ENCODE peak calls at places on chromosomes 11 and 22, in nine cellular contexts. P is AG04450; F is transverse colon; E is IMR-90; Q is AG09309; R is tibial artery; O is effector memory CD4-positive, alpha-beta T cell; N is GM23338; B is pancreas. T is an unnamed sample.

GRCh38 chr11:128964463-128964930 is 21.8 kb upstream of the TP53AIP1 start:
- DNase-seq in B (no peak), F (no peak), Q (no peak), O (no peak), E (no peak), R (no peak), N (no peak), P (no peak), T (peak; percentile 34)

GRCh38 chr11:8913961-8914660 is 3.1 kb downstream of the AKIP1 start:
- DNase-seq in O (no peak), N (peak; percentile 78), E (peak; percentile 39), B (no peak), P (no peak), R (no peak), Q (no peak), F (peak; percentile 22), T (peak; percentile 72)

GRCh38 chr11:20762112-20762511 is 92.7 kb downstream of the NELL1 start:
- DNase-seq in P (no peak), E (no peak), R (no peak), Q (no peak), N (no peak), B (no peak), O (no peak), F (no peak), T (no peak)

GRCh38 chr11:75560644-75561043 is 1.4 kb upstream of the SERPINH1 start:
- DNase-seq in F (no peak), E (peak; percentile 45), Q (no peak), B (no peak), O (no peak), P (no peak), N (no peak), R (no peak), T (no peak)

GRCh38 chr11:59849129-59849528 is 3.8 kb upstream of the CBLIF start:
- DNase-seq in N (no peak), B (peak; percentile 24), P (no peak), E (no peak), Q (no peak), F (peak; percentile 65), R (no peak), O (no peak), T (no peak)

GRCh38 chr11:12723410-12724297 is 49.4 kb downstream of the TEAD1 start:
- DNase-seq in O (no peak), N (peak; percentile 85), B (no peak), R (no peak), Q (no peak), F (peak; percentile 18), E (peak; percentile 45), P (no peak), T (peak; percentile 67)

GRCh38 chr11:130431337-130431773 is 2.9 kb upstream of the ADAMTS8 start:
- DNase-seq in F (peak; percentile 80), P (no peak), R (peak; percentile 85), O (peak; percentile 51), B (peak; percentile 44), Q (no peak), E (peak; percentile 76), N (peak; percentile 96), T (peak; percentile 82)

GRCh38 chr11:69448471-69449284 is 32.8 kb upstream of the LINC01488 start:
- DNase-seq in R (peak; percentile 45), E (no peak), B (no peak), P (no peak), O (no peak), Q (no peak), F (no peak), N (no peak), T (no peak)

GRCh38 chr22:20446383-20446970 is 8.9 kb upstream of the SCARF2 start:
- DNase-seq in P (no peak), B (no peak), E (no peak), F (no peak), N (no peak), R (no peak), O (no peak), Q (no peak), T (no peak)

GRCh38 chr11:73139476-73140198 is 2.5 kb downstream of the FCHSD2 start:
- DNase-seq in N (no peak), E (peak; percentile 49), F (no peak), P (no peak), Q (no peak), B (no peak), R (no peak), O (no peak), T (peak; percentile 70)

GRCh38 chr11:3164138-3164539 is 971 bp downstream of the OSBPL5 start:
- DNase-seq in O (no peak), F (peak; percentile 10), B (no peak), P (no peak), N (no peak), Q (no peak), E (no peak), R (peak; percentile 73), T (no peak)

GRCh38 chr11:128790200-128790599 is 76.9 kb downstream of the KCNJ1 start:
- DNase-seq in B (peak; percentile 31), F (no peak), O (no peak), Q (no peak), P (no peak), R (no peak), N (no peak), E (peak; percentile 70), T (peak; percentile 31)

GRCh38 chr11:76810151-76810853 is 27.1 kb downstream of the TSKU start:
- DNase-seq in E (no peak), N (no peak), Q (no peak), B (no peak), F (peak; percentile 64), O (no peak), R (no peak), P (no peak), T (peak; percentile 60)

GRCh38 chr22:30253205-30253852 is 6.8 kb upstream of the LIF start:
- DNase-seq in F (peak; percentile 82), P (no peak), B (peak; percentile 44), E (peak; percentile 83), O (no peak), N (no peak), Q (no peak), R (peak; percentile 84), T (no peak)

GRCh38 chr11:113884361-113884836 is 9.0 kb upstream of the USP28 start:
- DNase-seq in F (no peak), N (peak; percentile 69), O (no peak), E (peak; percentile 44), B (no peak), P (no peak), R (no peak), Q (no peak), T (peak; percentile 61)

GRCh38 chr22:44697423-44698179 is 4.4 kb upstream of the PRR5 start:
- DNase-seq in Q (no peak), F (peak; percentile 88), E (peak; percentile 65), N (peak; percentile 92), R (peak; percentile 74), P (peak; percentile 27), B (peak; percentile 64), O (peak; percentile 79), T (peak; percentile 68)

GRCh38 chr11:17683378-17684161 is 35.8 kb upstream of the MYOD1 start:
- DNase-seq in P (peak; percentile 10), O (no peak), F (no peak), B (peak; percentile 20), Q (no peak), E (peak; percentile 66), N (no peak), R (no peak), T (peak; percentile 55)

GRCh38 chr11:93291146-93291545 is 39.4 kb upstream of the DEUP1 start:
- DNase-seq in P (no peak), O (no peak), Q (no peak), B (no peak), N (no peak), E (no peak), F (no peak), R (no peak), T (no peak)

GRCh38 chr22:21102659-21103267 is 57.0 kb downstream of the LRRC74B start:
- DNase-seq in N (peak; percentile 96), P (no peak), R (peak; percentile 74), B (peak; percentile 59), Q (no peak), O (peak; percentile 50), E (peak; percentile 37), F (peak; percentile 75), T (peak; percentile 73)

GRCh38 chr11:35359321-35360058 is 59.9 kb downstream of the SLC1A2 start:
- DNase-seq in E (no peak), O (no peak), B (no peak), P (no peak), N (no peak), Q (no peak), F (no peak), R (no peak), T (no peak)
- H3K4me3 ChIP-seq in E (no peak overlapping the region), O (no peak overlapping the region), B (no peak overlapping the region), P (no peak overlapping the region), N (no peak overlapping the region), Q (no peak overlapping the region), F (no peak overlapping the region), R (no peak overlapping the region), T (no peak overlapping the region)

GRCh38 chr22:36201630-36202312 is at the start of gene APOL4:
- DNase-seq in O (no peak), B (peak; percentile 68), Q (no peak), E (no peak), F (peak; percentile 66), P (no peak), R (peak; percentile 78), N (no peak), T (no peak)
- H3K4me3 ChIP-seq in O (no peak within 1 kb of the TSS), B (no peak within 1 kb of the TSS), Q (no peak within 1 kb of the TSS), E (no peak within 1 kb of the TSS), F (no peak within 1 kb of the TSS), P (no peak within 1 kb of the TSS), R (peak within 1 kb of the TSS; percentile 8), N (no peak within 1 kb of the TSS), T (no peak within 1 kb of the TSS)

DNA sequence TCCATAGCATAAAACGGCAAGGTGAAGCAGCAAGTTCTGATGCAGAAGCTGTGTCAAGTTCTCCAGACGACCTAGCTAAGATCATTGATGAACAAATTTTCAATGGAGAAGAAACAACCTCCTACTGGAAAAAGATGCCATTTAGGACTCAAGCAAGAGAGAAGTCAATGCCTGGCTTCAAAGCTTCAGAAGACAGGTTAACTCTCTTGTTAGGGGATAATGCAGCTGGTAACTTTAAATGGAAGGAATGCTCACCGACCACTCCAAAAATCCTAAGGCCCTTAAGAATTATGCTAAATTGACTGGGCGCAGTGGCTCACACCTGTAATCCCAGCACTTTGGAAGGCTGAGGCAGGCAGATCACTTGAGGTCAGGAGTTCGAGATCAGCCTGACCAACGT is 31.3 kb downstream of the CLTCL1 start:
- DNase-seq in O (no peak), P (no peak), B (no peak), F (no peak), E (no peak), Q (no peak), N (no peak), R (no peak), T (no peak)
- H3K4me3 ChIP-seq in O (no peak overlapping the region), P (no peak overlapping the region), B (no peak overlapping the region), F (no peak overlapping the region), E (no peak overlapping the region), Q (no peak overlapping the region), N (no peak overlapping the region), R (no peak overlapping the region), T (no peak overlapping the region)

DNA sequence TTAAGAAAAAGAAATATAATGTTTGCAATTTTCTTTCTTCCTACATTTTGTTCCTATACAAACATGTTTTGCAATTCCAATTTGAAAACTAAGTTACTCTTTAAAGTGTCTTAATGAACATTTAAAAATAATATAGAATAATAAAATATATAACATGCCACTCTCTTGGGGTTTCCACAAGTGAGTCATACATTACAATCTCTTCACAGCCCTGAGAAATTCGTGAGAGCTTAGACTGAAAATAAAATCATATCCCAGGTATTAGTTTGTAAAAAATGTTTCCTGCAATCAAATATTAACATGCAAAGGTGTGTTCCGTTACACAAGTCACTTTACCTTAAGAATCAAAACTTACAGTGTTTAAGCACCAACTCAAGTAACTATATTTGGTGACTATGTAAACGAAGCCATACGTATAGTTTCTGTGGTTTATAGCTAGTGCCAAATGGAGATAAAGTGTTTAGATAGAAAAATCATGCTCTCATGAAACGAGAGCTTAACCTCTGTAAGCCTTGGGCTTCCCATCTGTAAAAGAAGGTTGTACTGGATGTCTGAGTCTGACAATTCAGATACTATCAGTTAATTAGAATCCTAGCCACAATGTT is 253.6 kb upstream of the ANO3 start:
- DNase-seq in R (no peak), E (peak; percentile 34), Q (no peak), P (no peak), F (no peak), N (no peak), O (no peak), B (no peak), T (peak; percentile 21)
- H3K4me3 ChIP-seq in R (no peak overlapping the region), E (no peak overlapping the region), Q (no peak overlapping the region), P (no peak overlapping the region), F (no peak overlapping the region), N (no peak overlapping the region), O (no peak overlapping the region), B (no peak overlapping the region), T (no peak overlapping the region)